ENCODE peak calls at places on chromosomes 6 and 20, in seven cellular contexts. I, Y, B, C, A, S and M are unnamed samples.
A peak's percentile ranks its signal among the peaks of the same experiment; 100 is the strongest.

GRCh38 chr20:50982372-50982771 is 23.8 kb downstream of the MOCS3 start:
- DNase-seq in A (no peak), I (no peak), B (no peak), S (peak; percentile 62), C (peak; percentile 95), Y (peak; percentile 88), M (peak; percentile 71)

GRCh38 chr20:35173576-35174192 is 1.8 kb downstream of the PROCR start:
- DNase-seq in C (no peak), Y (no peak), A (no peak), B (no peak), I (no peak), S (no peak), M (no peak)

GRCh38 chr6:165880721-165881120 is 217.7 kb upstream of the PDE10A start:
- DNase-seq in A (no peak), Y (no peak), S (no peak), C (no peak), I (no peak), B (no peak), M (no peak)

GRCh38 chr20:17083738-17084137 is 143.1 kb upstream of the PCSK2 start:
- DNase-seq in S (peak; percentile 23), C (no peak), Y (peak; percentile 14), I (no peak), A (no peak), B (no peak), M (no peak)

GRCh38 chr6:85641916-85642773 is 541 bp downstream of the SYNCRIP start:
- DNase-seq in I (peak; percentile 85), C (peak; percentile 18), Y (peak; percentile 67), S (peak; percentile 63), B (peak; percentile 43), A (peak; percentile 35), M (peak; percentile 49)

GRCh38 chr6:148325316-148326068 is 17.1 kb upstream of the SASH1 start:
- DNase-seq in B (no peak), C (no peak), Y (peak; percentile 70), S (no peak), A (no peak), I (no peak), M (no peak)

GRCh38 chr20:17806107-17806506 is 106.3 kb downstream of the BANF2 start:
- DNase-seq in B (no peak), A (no peak), C (no peak), I (no peak), S (no peak), Y (no peak), M (no peak)

GRCh38 chr6:73452107-73452461 is at the start of gene CGAS:
- DNase-seq in I (peak; percentile 92), S (no peak), Y (peak; percentile 85), B (peak; percentile 94), C (peak; percentile 57), A (peak; percentile 22), M (peak; percentile 79)

GRCh38 chr6:2861071-2861821 is 19.6 kb upstream of the SERPINB1 start:
- DNase-seq in C (no peak), A (no peak), Y (no peak), B (peak; percentile 29), I (no peak), S (no peak), M (no peak)

GRCh38 chr6:131823276-131823902 is 15.6 kb downstream of the ENPP1 start:
- DNase-seq in B (no peak), Y (peak; percentile 83), C (no peak), I (no peak), A (no peak), S (no peak), M (no peak)

GRCh38 chr20:37670426-37670825 is 23.4 kb upstream of the CTNNBL1 start:
- DNase-seq in B (no peak), I (no peak), S (peak; percentile 58), Y (peak; percentile 70), C (no peak), A (no peak), M (no peak)

GRCh38 chr6:2502096-2502997 is 248.4 kb downstream of the MYLK4 start:
- DNase-seq in I (no peak), A (no peak), B (no peak), Y (no peak), S (peak; percentile 15), C (no peak), M (no peak)

GRCh38 chr6:137013031-137013430 is 31.7 kb downstream of the IL20RA start:
- DNase-seq in C (peak; percentile 63), S (peak; percentile 58), B (no peak), Y (peak; percentile 44), I (no peak), A (no peak), M (peak; percentile 35)

GRCh38 chr6:27604986-27605385 is 132.1 kb upstream of the ZNF184 start:
- DNase-seq in B (peak; percentile 46), Y (peak; percentile 36), A (no peak), I (no peak), C (no peak), S (no peak), M (peak; percentile 52)

GRCh38 chr6:18076231-18076630 is 46.2 kb downstream of the NHLRC1 start:
- DNase-seq in Y (no peak), C (no peak), A (no peak), I (no peak), S (no peak), B (no peak), M (no peak)

GRCh38 chr6:3157151-3157933 is at the start of gene TUBB2A:
- DNase-seq in A (peak; percentile 61), Y (peak; percentile 78), I (peak; percentile 95), S (peak; percentile 95), B (peak; percentile 72), C (peak; percentile 95), M (peak; percentile 85)

GRCh38 chr20:17859616-17860232 is 108.9 kb downstream of the SNX5 start:
- DNase-seq in C (no peak), A (no peak), B (no peak), Y (no peak), I (no peak), S (no peak), M (no peak)

GRCh38 chr6:93398723-93399122 is 20.6 kb downstream of the EPHA7 start:
- DNase-seq in A (no peak), B (no peak), C (no peak), I (no peak), S (no peak), Y (no peak), M (no peak)